ENCODE peak calls at places on chromosomes 11 and 22, in five cellular contexts. P is psoas muscle, T is lower lobe of right lung, A is sigmoid colon, L is gastrocnemius medialis. I is an unnamed sample.

GRCh38 chr22:43860126-43860525 is 2.2 kb downstream of the SULT4A1 start:
- DNase-seq in P (peak; percentile 42), T (no peak), A (peak; percentile 42), L (no peak), I (no peak)

GRCh38 chr22:46250783-46251125 is 661 bp upstream of the CDPF1 start:
- DNase-seq in P (no peak), T (no peak), A (no peak), L (no peak), I (no peak)

GRCh38 chr11:96015911-96016565 is 92.1 kb upstream of the MTMR2 start:
- DNase-seq in P (no peak), T (no peak), A (no peak), L (no peak), I (no peak)

GRCh38 chr11:12174145-12175143 is 64.1 kb downstream of the MICAL2 start:
- DNase-seq in P (no peak), T (no peak), A (no peak), L (no peak), I (no peak)

GRCh38 chr11:8765294-8765693 is 82.7 kb downstream of the RPL27A start:
- DNase-seq in P (no peak), T (no peak), A (no peak), L (no peak), I (no peak)

GRCh38 chr11:18307461-18308139 is 14.3 kb downstream of the HPS5 start:
- DNase-seq in P (no peak), T (no peak), A (no peak), L (no peak), I (no peak)

GRCh38 chr11:57073121-57073520 is 84.4 kb downstream of the OR5AK2 start:
- DNase-seq in P (no peak), T (no peak), A (no peak), L (no peak), I (no peak)

GRCh38 chr22:39748877-39749276 is 144.7 kb downstream of the ENTHD1 start:
- DNase-seq in P (no peak), T (no peak), A (no peak), L (no peak), I (no peak)

GRCh38 chr22:30869996-30870395 is 98.6 kb downstream of the MORC2 start:
- DNase-seq in P (no peak), T (peak; percentile 28), A (peak; percentile 51), L (no peak), I (no peak)

GRCh38 chr11:63762662-63763505 is 5.7 kb downstream of the ZFTA start:
- DNase-seq in P (peak; percentile 72), T (no peak), A (peak; percentile 85), L (no peak), I (no peak)

GRCh38 chr22:44147036-44147645 is 33.6 kb upstream of the PARVG start:
- DNase-seq in P (no peak), T (no peak), A (no peak), L (no peak), I (no peak)

GRCh38 chr22:49372530-49373288 is 455.0 kb downstream of the BRD1 start:
- DNase-seq in P (no peak), T (no peak), A (no peak), L (no peak), I (no peak)

GRCh38 chr11:33417121-33417520 is 159.9 kb downstream of the HIPK3 start:
- DNase-seq in P (no peak), T (no peak), A (no peak), L (no peak), I (no peak)

GRCh38 chr22:38967451-38968450 is 10.3 kb downstream of the APOBEC3A start:
- DNase-seq in P (peak; percentile 63), T (peak; percentile 68), A (no peak), L (peak; percentile 14), I (no peak)

GRCh38 chr11:33926954-33927552 is 35.2 kb upstream of the LMO2 start:
- DNase-seq in P (no peak), T (no peak), A (no peak), L (no peak), I (no peak)

GRCh38 chr11:69460540-69461257 is 20.8 kb upstream of the LINC01488 start:
- DNase-seq in P (no peak), T (peak; percentile 28), A (no peak), L (no peak), I (no peak)

GRCh38 chr11:35235944-35236666 is 97.1 kb downstream of the CD44 start:
- DNase-seq in P (no peak), T (no peak), A (no peak), L (no peak), I (no peak)

GRCh38 chr22:48171294-48171693 is 1408.8 kb downstream of the TBC1D22A start:
- DNase-seq in P (no peak), T (no peak), A (no peak), L (no peak), I (no peak)

GRCh38 chr11:106507645-106508306 is 430.3 kb downstream of the AASDHPPT start:
- DNase-seq in P (no peak), T (no peak), A (no peak), L (no peak), I (no peak)

GRCh38 chr22:35380537-35381423 is at the start of gene HMOX1:
- DNase-seq in P (peak; percentile 97), T (peak; percentile 97), A (peak; percentile 97), L (peak; percentile 94), I (peak; percentile 86)

GRCh38 chr11:120835601-120836228 is 188.2 kb upstream of the TBCEL start:
- DNase-seq in P (no peak), T (no peak), A (no peak), L (no peak), I (no peak)

GRCh38 chr11:35892166-35892565 is 51.7 kb upstream of the LDLRAD3 start:
- DNase-seq in P (no peak), T (no peak), A (no peak), L (no peak), I (no peak)

GRCh38 chr11:58829736-58830135 is 14.8 kb downstream of the GLYATL2 start:
- DNase-seq in P (no peak), T (no peak), A (no peak), L (no peak), I (no peak)

GRCh38 chr22:44549701-44550100 is 51.7 kb upstream of the RTL6 start:
- DNase-seq in P (no peak), T (no peak), A (no peak), L (no peak), I (no peak)

GRCh38 chr22:24153353-24153752 is 27.9 kb upstream of the SUSD2 start:
- DNase-seq in P (no peak), T (no peak), A (no peak), L (no peak), I (no peak)

GRCh38 chr11:111939836-111940604 is 2.9 kb downstream of the DIXDC1 start:
- DNase-seq in P (no peak), T (no peak), A (no peak), L (no peak), I (no peak)

DNA sequence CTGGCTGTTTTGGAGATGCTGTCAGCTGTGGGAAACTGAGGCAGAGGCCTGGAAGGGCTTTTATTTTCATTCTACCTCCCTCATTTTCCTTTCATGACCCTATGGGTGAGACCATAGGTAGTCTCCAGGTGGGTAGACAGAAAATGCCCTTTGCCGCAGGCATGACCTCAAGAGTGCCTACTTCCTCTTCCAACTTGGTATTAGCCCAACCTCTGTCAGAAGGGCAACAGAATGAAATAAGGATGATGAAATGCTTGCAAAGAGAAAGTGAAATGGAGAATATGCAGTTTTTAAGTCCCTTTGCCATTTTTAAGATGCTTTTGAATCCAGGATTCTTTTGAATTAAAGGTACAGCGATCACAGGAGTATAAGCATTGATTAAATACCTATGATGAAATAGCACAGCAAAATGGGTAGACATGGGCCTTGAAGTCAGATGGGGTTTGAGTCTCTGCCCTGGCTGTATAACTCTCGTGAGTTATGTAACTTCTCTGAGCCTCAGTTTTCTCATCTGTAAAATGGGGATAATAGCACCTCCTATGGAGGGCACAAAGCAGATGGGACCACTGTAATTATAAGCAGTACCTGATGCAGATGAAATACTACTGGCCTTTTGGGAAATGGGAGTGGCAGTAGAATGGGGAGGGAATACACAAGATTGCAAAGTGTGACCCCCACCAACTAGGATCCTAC is 3.7 kb downstream of the ASPHD2 start:
- DNase-seq in P (no peak), T (no peak), A (no peak), L (no peak), I (no peak)
- H3K36me3 ChIP-seq in P (no peaks in the 10 kb centered on the region), T (no peaks in the 10 kb centered on the region), A (peaks cover 6% of the 10 kb centered on the region), L (no peaks in the 10 kb centered on the region), I (no peaks in the 10 kb centered on the region)

DNA sequence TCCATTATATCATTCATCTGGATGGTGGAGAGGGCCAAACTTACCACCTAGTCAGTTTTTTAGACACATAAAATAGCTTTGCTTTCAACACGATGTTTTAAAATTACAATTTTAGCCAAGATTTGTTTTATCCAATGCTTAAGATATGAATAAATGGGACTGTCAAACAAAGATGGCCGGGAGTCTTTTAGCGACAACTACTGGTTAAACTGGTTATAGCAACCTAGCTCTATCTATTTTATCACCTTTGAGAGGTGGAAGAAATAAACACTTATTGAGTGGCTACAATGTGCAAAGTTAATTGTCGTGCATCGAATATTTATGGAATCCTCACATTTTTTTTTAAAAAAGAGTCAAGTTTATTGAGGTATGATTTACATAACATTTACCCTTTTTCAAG is 279.8 kb downstream of the MIAT start:
- DNase-seq in P (no peak), T (no peak), A (no peak), L (no peak), I (no peak)
- TF ChIP-seq CTCF in P (no peak), T (no peak), A (no peak), L (no peak), I (no peak)

GRCh38 chr11:16924462-16924825 is 89.8 kb downstream of the PLEKHA7 start:
- DNase-seq in P (no peak), T (no peak), A (no peak), L (no peak), I (no peak)

GRCh38 chr11:16923987-16924386 is 90.2 kb downstream of the PLEKHA7 start:
- DNase-seq in P (no peak), T (no peak), A (no peak), L (no peak), I (no peak)

GRCh38 chr11:16917941-16918340 is 96.3 kb downstream of the PLEKHA7 start:
- DNase-seq in P (no peak), T (no peak), A (no peak), L (no peak), I (no peak)

GRCh38 chr11:16921019-16921418 is 93.2 kb downstream of the PLEKHA7 start:
- DNase-seq in P (no peak), T (no peak), A (no peak), L (no peak), I (no peak)

DNA sequence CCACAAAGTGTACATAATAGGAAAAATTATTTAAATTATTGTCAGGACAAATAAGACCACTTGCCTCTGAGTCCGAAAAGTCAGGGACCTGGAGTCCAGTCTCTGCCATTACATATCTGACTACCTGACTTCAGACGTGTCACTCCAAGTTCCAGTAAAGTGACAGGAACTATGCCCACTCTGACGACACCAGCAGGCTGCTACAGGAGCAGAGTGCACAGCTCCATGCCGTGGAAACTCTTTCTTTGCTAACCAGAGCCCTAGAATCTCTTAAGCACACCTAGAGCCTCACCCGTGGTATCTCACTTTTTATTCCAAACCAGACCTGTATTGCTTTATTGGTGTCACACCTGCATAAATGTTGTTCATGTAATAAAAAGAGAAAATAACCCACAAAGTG is 93.7 kb downstream of the PLEKHA7 start:
- DNase-seq in P (no peak), T (no peak), A (no peak), L (no peak), I (no peak)
- H3K4me1 ChIP-seq in P (peaks cover 7% of the 10 kb centered on the region), T (peaks cover 16% of the 10 kb centered on the region), A (peaks cover 9% of the 10 kb centered on the region), L (peaks cover under 1% of the 10 kb centered on the region), I (peaks cover 16% of the 10 kb centered on the region)

DNA sequence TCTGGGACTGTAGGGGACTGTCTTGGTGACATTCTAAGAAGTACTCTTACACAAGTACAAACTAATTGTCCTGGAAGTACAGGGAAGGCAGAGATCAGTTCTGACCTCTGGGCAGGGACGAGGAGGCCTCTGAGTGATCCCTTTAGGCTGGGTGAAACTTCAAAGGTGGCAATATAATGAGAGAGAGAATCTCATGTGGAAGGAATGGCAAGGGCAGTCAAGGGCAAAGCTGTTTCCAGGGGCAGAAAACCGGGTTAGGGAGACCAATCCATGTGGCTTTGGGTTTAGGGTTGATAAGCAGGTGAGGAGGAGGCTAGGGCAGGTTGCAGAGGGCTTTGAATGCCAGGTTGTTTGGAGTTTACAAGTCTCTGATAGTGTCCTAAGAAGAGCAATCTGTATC is 21.3 kb upstream of the MYH9 start:
- DNase-seq in P (no peak), T (no peak), A (no peak), L (no peak), I (no peak)
- H3K36me3 ChIP-seq in P (no peaks in the 10 kb centered on the region), T (no peaks in the 10 kb centered on the region), A (peaks cover 7% of the 10 kb centered on the region), L (no peaks in the 10 kb centered on the region), I (no peaks in the 10 kb centered on the region)